ENCODE peak calls at places on chromosomes 12 and 14, in nine cellular contexts. W is cardiac muscle cell, C is upper lobe of left lung, R is HFF-Myc, S is mucosa of descending colon, X is nephron progenitor cell, U is cardiac fibroblast, B is upper lobe of right lung, I is NB4. K is an unnamed sample.

GRCh38 chr12:40903040-40903439 is 210.8 kb downstream of the CNTN1 start:
- DNase-seq in W (peak; percentile 9), C (no peak), R (no peak), S (no peak), X (no peak), U (no peak), B (no peak), I (no peak), K (no peak)

GRCh38 chr14:45091696-45092095 is 7.8 kb downstream of the PRPF39 start:
- DNase-seq in W (no peak), C (no peak), R (no peak), S (no peak), X (no peak), U (peak; percentile 27), B (no peak), I (no peak), K (peak; percentile 26)

GRCh38 chr14:98077176-98077575 is 1194.8 kb downstream of the BCL11B start:
- DNase-seq in W (no peak), C (no peak), R (no peak), S (no peak), X (no peak), U (no peak), B (no peak), I (no peak), K (peak; percentile 69)

GRCh38 chr12:18158774-18159557 is 69.0 kb upstream of the RERGL start:
- DNase-seq in W (peak; percentile 58), C (no peak), R (peak; percentile 20), S (no peak), X (peak; percentile 39), U (peak; percentile 36), B (no peak), I (peak; percentile 50), K (peak; percentile 60)

GRCh38 chr12:91980345-91980744 is 165.3 kb downstream of the BTG1 start:
- DNase-seq in W (no peak), C (no peak), R (no peak), S (no peak), X (no peak), U (peak; percentile 60), B (no peak), I (no peak), K (no peak)

GRCh38 chr12:104498211-104498801 is 41.6 kb downstream of the CHST11 start:
- DNase-seq in W (no peak), C (no peak), R (peak; percentile 41), S (no peak), X (no peak), U (no peak), B (no peak), I (peak; percentile 75), K (no peak)

GRCh38 chr12:47458273-47458672 is 247.6 kb downstream of the RPAP3 start:
- DNase-seq in W (no peak), C (no peak), R (no peak), S (no peak), X (no peak), U (peak; percentile 1), B (no peak), I (no peak), K (peak; percentile 21)

GRCh38 chr14:75196468-75196867 is 20.1 kb upstream of the TMED10 start:
- DNase-seq in W (no peak), C (no peak), R (no peak), S (no peak), X (no peak), U (no peak), B (peak; percentile 71), I (peak; percentile 69), K (no peak)

GRCh38 chr14:92563359-92563758 is 49.8 kb downstream of the RIN3 start:
- DNase-seq in W (no peak), C (no peak), R (no peak), S (no peak), X (no peak), U (no peak), B (no peak), I (peak; percentile 54), K (no peak)

GRCh38 chr12:94535614-94535932 is 75.9 kb upstream of the CEP83 start:
- DNase-seq in W (no peak), C (no peak), R (no peak), S (no peak), X (peak; percentile 4), U (no peak), B (no peak), I (no peak), K (no peak)

GRCh38 chr14:65168840-65169239 is 66.5 kb upstream of the MAX start:
- DNase-seq in W (no peak), C (no peak), R (no peak), S (no peak), X (no peak), U (peak; percentile 74), B (no peak), I (peak; percentile 28), K (peak; percentile 27)

GRCh38 chr12:108747563-108747962 is 16.2 kb upstream of the CORO1C start:
- DNase-seq in W (no peak), C (no peak), R (no peak), S (no peak), X (no peak), U (no peak), B (peak; percentile 6), I (no peak), K (no peak)

GRCh38 chr14:50985124-50985815 is 41.0 kb upstream of the PYGL start:
- DNase-seq in W (no peak), C (peak; percentile 28), R (no peak), S (no peak), X (no peak), U (no peak), B (no peak), I (no peak), K (no peak)

GRCh38 chr12:32005496-32006125 is 46.4 kb downstream of the RESF1 start:
- DNase-seq in W (peak; percentile 42), C (no peak), R (no peak), S (no peak), X (no peak), U (peak; percentile 45), B (no peak), I (no peak), K (no peak)

GRCh38 chr12:106766393-106766826 is 8.1 kb upstream of the RIC8B start:
- DNase-seq in W (no peak), C (peak; percentile 12), R (no peak), S (no peak), X (no peak), U (peak; percentile 89), B (peak; percentile 74), I (no peak), K (peak; percentile 10)

GRCh38 chr14:83485591-83485990 is 1951.9 kb upstream of the SEL1L start:
- DNase-seq in W (no peak), C (no peak), R (no peak), S (no peak), X (no peak), U (no peak), B (no peak), I (no peak), K (no peak)

GRCh38 chr12:53381739-53382630 is 2.0 kb downstream of the SP1 start:
- DNase-seq in W (peak; percentile 37), C (no peak), R (no peak), S (peak; percentile 69), X (peak; percentile 29), U (peak; percentile 83), B (peak; percentile 65), I (peak; percentile 73), K (peak; percentile 94)
- TF ChIP-seq CTCF in W (peak; percentile 52), C (no peak), R (peak; percentile 51), S (peak; percentile 39), X (peak; percentile 15), U (peak; percentile 39), B (peak; percentile 48), I (peak; percentile 42), K (peak; percentile 54)

GRCh38 chr12:97132270-97132669 is 225.2 kb downstream of the NEDD1 start:
- DNase-seq in W (no peak), C (no peak), R (no peak), S (no peak), X (no peak), U (no peak), B (no peak), I (no peak), K (no peak)

GRCh38 chr12:97140355-97140754 is 233.3 kb downstream of the NEDD1 start:
- DNase-seq in W (no peak), C (no peak), R (no peak), S (no peak), X (no peak), U (no peak), B (no peak), I (peak; percentile 17), K (no peak)

GRCh38 chr12:97131220-97131981 is 224.3 kb downstream of the NEDD1 start:
- DNase-seq in W (no peak), C (no peak), R (no peak), S (no peak), X (no peak), U (no peak), B (no peak), I (no peak), K (no peak)

DNA sequence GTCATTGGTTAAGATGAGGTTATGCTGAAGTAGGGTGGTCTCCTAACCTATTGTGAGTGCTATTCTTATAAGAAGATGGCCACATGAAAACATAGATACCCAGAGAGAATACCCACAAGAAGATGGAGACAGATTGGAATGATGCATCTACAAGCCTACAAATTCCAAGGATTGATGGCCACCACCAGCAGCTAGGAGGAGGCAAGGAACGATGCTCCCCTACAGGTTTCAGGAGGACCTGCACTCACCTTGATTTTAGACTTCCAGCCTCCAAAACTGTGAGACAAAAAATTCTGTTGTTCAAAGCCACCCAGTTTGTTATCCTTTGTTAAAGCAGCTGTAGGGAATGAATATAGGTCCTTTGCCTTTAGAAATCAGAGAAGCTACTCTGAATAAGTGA is 227.4 kb downstream of the NEDD1 start:
- DNase-seq in W (no peak), C (no peak), R (no peak), S (no peak), X (no peak), U (no peak), B (no peak), I (no peak), K (no peak)
- TF ChIP-seq CTCF in W (no peak), C (no peak), R (no peak), S (no peak), X (no peak), U (no peak), B (no peak), I (no peak), K (no peak)

DNA sequence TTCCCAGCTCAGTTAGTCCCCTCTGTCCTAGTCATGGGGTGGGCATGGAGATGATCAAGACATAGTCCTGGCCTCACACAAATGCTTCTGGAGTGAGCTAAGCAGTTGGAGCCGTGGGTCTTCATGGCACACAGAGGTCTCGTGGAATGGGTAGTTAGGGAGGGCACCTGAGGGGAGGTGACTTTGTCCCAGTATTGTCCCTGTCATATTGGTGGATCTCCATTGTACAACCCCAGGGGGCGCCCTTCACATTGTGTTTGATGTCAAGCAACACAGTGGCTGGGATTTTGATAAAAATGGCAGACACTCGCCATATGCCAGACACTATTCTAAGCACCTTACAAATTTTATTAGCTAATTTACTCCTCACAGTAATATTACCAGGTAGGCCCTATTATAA is 175.4 kb upstream of the LHX5 start:
- DNase-seq in W (no peak), C (no peak), R (no peak), S (no peak), X (peak; percentile 36), U (no peak), B (no peak), I (peak; percentile 43), K (peak; percentile 4)
- TF ChIP-seq CTCF in W (peak; percentile 16), C (no peak), R (no peak), S (no peak), X (peak; percentile 31), U (no peak), B (no peak), I (peak; percentile 65), K (no peak)

DNA sequence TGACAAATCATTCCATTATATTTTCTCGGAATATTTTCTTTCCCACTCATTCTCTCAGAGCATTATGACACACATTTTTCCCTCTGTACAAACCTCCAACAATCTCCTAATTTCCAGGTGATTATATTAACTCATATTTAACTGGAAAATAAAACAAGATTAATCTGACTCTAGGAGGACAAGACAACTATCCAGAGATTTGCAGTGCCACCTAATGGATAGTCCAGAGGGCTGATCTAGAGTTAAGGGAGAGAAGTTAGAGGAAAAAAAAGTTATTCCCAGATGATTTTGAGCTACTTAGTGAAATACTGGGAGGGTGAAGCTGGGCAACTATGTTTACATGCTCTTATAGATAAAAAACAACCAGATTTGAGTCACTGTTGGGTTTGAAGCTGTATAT is 161.7 kb downstream of the ALX1 start:
- DNase-seq in W (no peak), C (no peak), R (no peak), S (no peak), X (no peak), U (peak; percentile 16), B (no peak), I (no peak), K (peak; percentile 40)
- TF ChIP-seq CTCF in W (peak; percentile 42), C (no peak), R (peak; percentile 11), S (no peak), X (no peak), U (peak; percentile 25), B (no peak), I (peak; percentile 9), K (peak; percentile 21)